ENCODE peak calls at places on chromosomes 6 and 20, in eight cellular contexts. R is brain microvascular endothelial cell, E is HCT116, K is DND-41, X is epithelial cell of esophagus, L is endodermal cell, N is HFF-Myc, U is AG04450. P is an unnamed sample.

GRCh38 chr6:28648035-28648877 is 122.6 kb downstream of the GPX5 start:
- DNase-seq in L (peak), U (peak), K (peak), E (peak), N (peak), X (peak), R (peak), P (peak)

GRCh38 chr6:12327391-12327790 is 37.2 kb downstream of the EDN1 start:
- DNase-seq in U (no peak), K (no peak), E (no peak), N (no peak), X (peak), L (no peak), R (no peak), P (peak)

GRCh38 chr6:152078804-152079203 is 271.3 kb downstream of the ESR1 start:
- DNase-seq in L (peak), R (no peak), N (no peak), K (no peak), E (no peak), X (no peak), U (no peak), P (no peak)

GRCh38 chr6:1325471-1326309 is 13.8 kb downstream of the FOXQ1 start:
- DNase-seq in E (peak), U (peak), N (peak), R (peak), L (no peak), X (peak), K (no peak), P (peak)

GRCh38 chr6:15504581-15505350 is 158.1 kb downstream of the DTNBP1 start:
- DNase-seq in U (peak), R (peak), L (no peak), K (no peak), N (peak), E (no peak), X (peak), P (peak)

GRCh38 chr20:23647346-23647745 is 9.6 kb upstream of the CST3 start:
- DNase-seq in U (no peak), K (no peak), E (no peak), L (peak), X (no peak), N (no peak), R (no peak), P (no peak)

GRCh38 chr6:143515766-143516355 is 4.3 kb upstream of the FUCA2 start:
- DNase-seq in R (no peak), E (no peak), U (no peak), K (no peak), X (no peak), L (no peak), N (no peak), P (no peak)

GRCh38 chr6:3250278-3250677 is 8.5 kb upstream of the PSMG4 start:
- DNase-seq in L (no peak), K (no peak), E (no peak), U (peak), R (no peak), N (no peak), X (no peak), P (no peak)

GRCh38 chr6:45441811-45442453 is 64.2 kb upstream of the SUPT3H start:
- DNase-seq in E (no peak), U (no peak), N (no peak), K (no peak), R (no peak), X (no peak), L (no peak), P (no peak)

GRCh38 chr20:8757146-8757545 is 311.7 kb upstream of the PLCB4 start:
- DNase-seq in E (no peak), N (peak), U (peak), R (peak), K (no peak), L (no peak), X (no peak), P (no peak)

GRCh38 chr6:170066679-170067078 is 224.2 kb downstream of the DLL1 start:
- DNase-seq in N (no peak), R (no peak), E (no peak), X (no peak), K (no peak), U (no peak), L (peak), P (no peak)

GRCh38 chr6:70834520-70834919 is 122.3 kb downstream of the B3GAT2 start:
- DNase-seq in U (peak), X (peak), R (peak), E (no peak), N (no peak), L (no peak), K (no peak), P (no peak)

GRCh38 chr6:142566628-142567396 is 265.0 kb downstream of the ADGRG6 start:
- DNase-seq in N (peak), U (peak), X (peak), E (peak), L (peak), R (peak), K (peak), P (peak)

GRCh38 chr6:43799671-43800623 is 29.9 kb downstream of the VEGFA start:
- DNase-seq in L (no peak), R (no peak), U (no peak), N (no peak), K (peak), X (no peak), E (no peak), P (no peak)

GRCh38 chr6:116352515-116353471 is 18.0 kb upstream of the DSE start:
- DNase-seq in U (no peak), L (no peak), X (peak), R (no peak), N (no peak), K (no peak), E (no peak), P (no peak)

GRCh38 chr6:155371230-155371629 is 56.9 kb upstream of the TFB1M start:
- DNase-seq in L (no peak), R (no peak), U (no peak), X (no peak), N (no peak), E (no peak), K (no peak), P (peak)

GRCh38 chr6:169019727-169020491 is 233.7 kb downstream of the THBS2 start:
- DNase-seq in U (no peak), R (no peak), N (no peak), K (no peak), E (no peak), X (no peak), L (peak), P (no peak)

GRCh38 chr6:28354688-28355554 is 5.2 kb downstream of the ZKSCAN3 start:
- DNase-seq in X (no peak), R (no peak), L (no peak), E (no peak), U (no peak), K (no peak), N (no peak), P (no peak)

GRCh38 chr6:43089467-43089866 is 13.4 kb downstream of the PTK7 start:
- DNase-seq in N (no peak), R (no peak), X (no peak), L (peak), K (no peak), U (no peak), E (no peak), P (no peak)

GRCh38 chr20:10580700-10581099 is 93.1 kb downstream of the JAG1 start:
- DNase-seq in U (no peak), K (no peak), R (no peak), N (no peak), X (peak), E (no peak), L (no peak), P (peak)

GRCh38 chr6:108453601-108454157 is 107.0 kb upstream of the FOXO3 start:
- DNase-seq in E (no peak), K (peak), L (no peak), X (peak), N (no peak), R (peak), U (peak), P (no peak)

GRCh38 chr20:49446808-49447207 is 35.7 kb downstream of the KCNB1 start:
- DNase-seq in N (no peak), K (no peak), R (no peak), E (no peak), X (no peak), L (peak), U (no peak), P (no peak)

GRCh38 chr6:125271486-125272159 is 30.1 kb downstream of the HDDC2 start:
- DNase-seq in R (no peak), X (no peak), U (no peak), E (no peak), K (no peak), N (no peak), L (no peak), P (no peak)

GRCh38 chr20:32635764-32636163 is 38.0 kb downstream of the C20orf203 start:
- DNase-seq in U (no peak), R (peak), X (no peak), E (no peak), K (no peak), N (no peak), L (peak), P (no peak)

GRCh38 chr6:72787521-72788031 is 165.7 kb downstream of the KCNQ5 start:
- DNase-seq in K (no peak), N (peak), E (no peak), L (peak), R (peak), U (peak), X (peak), P (peak)

GRCh38 chr6:132204606-132205005 is 196.7 kb downstream of the MOXD1 start:
- DNase-seq in E (no peak), X (no peak), N (no peak), K (no peak), L (no peak), U (no peak), R (no peak), P (no peak)

GRCh38 chr6:53199156-53199555 is 50.5 kb upstream of the GCM1 start:
- DNase-seq in R (no peak), X (no peak), U (no peak), L (no peak), N (no peak), K (no peak), E (no peak), P (no peak)

GRCh38 chr20:49790077-49790798 is 22.4 kb upstream of the SLC9A8 start:
- DNase-seq in K (no peak), E (no peak), N (no peak), U (peak), R (peak), L (peak), X (peak), P (no peak)

GRCh38 chr6:11271637-11272036 is 39.2 kb upstream of the NEDD9 start:
- DNase-seq in K (no peak), X (no peak), L (no peak), U (peak), E (no peak), R (no peak), N (peak), P (no peak)

GRCh38 chr6:167851349-167851952 is 24.7 kb downstream of the AFDN start:
- DNase-seq in R (no peak), X (peak), U (no peak), N (no peak), E (no peak), K (no peak), L (no peak), P (no peak)

GRCh38 chr6:169957351-169957963 is 206.0 kb downstream of the ERMARD start:
- DNase-seq in L (peak), N (no peak), E (no peak), K (no peak), X (no peak), R (no peak), U (no peak), P (no peak)

GRCh38 chr6:105894556-105894955 is 191.6 kb upstream of the PRDM1 start:
- DNase-seq in R (no peak), X (peak), K (no peak), N (no peak), U (no peak), E (no peak), L (no peak), P (peak)

GRCh38 chr6:114569643-114570042 is 226.8 kb upstream of the HS3ST5 start:
- DNase-seq in U (no peak), E (no peak), K (no peak), R (no peak), L (peak), N (no peak), X (no peak), P (no peak)
- TF ChIP-seq CTCF in U (no peak), E (no peak), K (no peak), R (no peak), L (peak), N (no peak), X (no peak), P (no peak)

DNA sequence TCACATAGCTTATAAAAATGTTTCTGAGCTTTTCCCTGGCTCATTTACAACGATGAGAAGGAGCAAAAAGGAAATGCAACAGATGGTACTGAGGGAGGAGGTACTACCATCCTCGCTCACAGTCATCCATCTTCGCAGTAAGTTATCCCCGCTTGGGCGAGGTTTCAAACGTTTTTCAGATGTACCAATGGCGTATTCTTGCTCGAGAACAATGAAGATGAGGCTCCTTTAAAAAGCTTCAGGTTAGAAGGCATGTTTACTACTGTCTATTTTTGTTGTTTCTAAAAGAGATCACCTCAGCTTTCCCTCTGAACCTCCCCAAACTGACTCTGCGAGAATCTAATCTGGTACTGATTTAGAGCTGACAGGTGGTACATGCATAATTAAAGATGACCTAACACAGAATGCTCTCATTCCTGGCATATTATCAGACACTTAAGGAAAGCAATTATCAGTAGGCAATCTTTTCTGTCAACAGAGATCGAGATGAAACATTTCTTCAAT is 178.7 kb downstream of the GJA10 start:
- DNase-seq in U (no peak), L (no peak), N (no peak), X (no peak), K (no peak), E (no peak), R (no peak), P (no peak)
- TF ChIP-seq CTCF in U (no peak), L (no peak), N (no peak), X (no peak), K (no peak), E (no peak), R (no peak), P (no peak)

GRCh38 chr20:40966516-40967185 is 62.0 kb upstream of the TOP1 start:
- DNase-seq in K (no peak), U (no peak), E (no peak), N (no peak), L (no peak), X (no peak), R (no peak), P (no peak)

GRCh38 chr20:40966103-40966502 is 62.5 kb upstream of the TOP1 start:
- DNase-seq in E (no peak), L (peak), X (no peak), R (no peak), K (peak), U (no peak), N (no peak), P (no peak)

GRCh38 chr20:40965671-40966070 is 63.0 kb upstream of the TOP1 start:
- DNase-seq in U (no peak), R (no peak), E (no peak), K (no peak), N (no peak), X (no peak), L (no peak), P (no peak)

GRCh38 chr20:40970218-40970617 is 58.4 kb upstream of the TOP1 start:
- DNase-seq in N (no peak), R (no peak), L (peak), X (no peak), U (no peak), E (no peak), K (no peak), P (no peak)
- TF ChIP-seq CTCF in N (peak), R (peak), L (peak), X (peak), U (peak), E (no peak), K (no peak), P (no peak)

GRCh38 chr20:57148266-57148665 is 118.2 kb downstream of the BMP7 start:
- DNase-seq in U (no peak), R (no peak), K (no peak), L (no peak), X (no peak), E (no peak), N (no peak), P (no peak)

GRCh38 chr20:57147185-57147584 is 119.3 kb downstream of the BMP7 start:
- DNase-seq in K (no peak), X (no peak), U (no peak), R (no peak), E (no peak), L (no peak), N (no peak), P (no peak)

GRCh38 chr20:57146155-57146554 is 120.3 kb downstream of the BMP7 start:
- DNase-seq in L (no peak), N (no peak), X (no peak), K (no peak), E (no peak), R (no peak), U (no peak), P (no peak)

GRCh38 chr20:57153238-57153905 is 113.1 kb downstream of the BMP7 start:
- DNase-seq in X (no peak), U (no peak), N (no peak), R (no peak), L (no peak), K (no peak), E (no peak), P (no peak)

DNA sequence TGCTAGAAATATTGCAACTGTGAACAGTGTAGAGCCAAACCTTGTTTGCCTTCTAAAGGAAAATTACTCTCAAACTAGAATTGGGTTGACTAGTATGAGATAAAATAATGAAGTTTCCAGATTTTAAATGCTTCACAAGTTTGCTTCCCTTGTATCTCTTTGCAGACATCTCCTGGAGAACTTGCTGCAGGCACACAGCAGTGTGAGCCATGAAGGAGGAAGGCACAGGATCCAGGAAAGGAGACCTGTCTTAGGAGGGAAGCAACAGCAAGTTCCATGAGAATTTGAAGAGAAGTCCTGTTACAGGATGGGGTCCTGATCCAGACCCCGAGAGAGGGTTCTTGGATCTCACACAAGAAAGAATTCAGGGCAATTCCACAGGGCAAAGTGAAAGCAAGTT is 115.9 kb downstream of the BMP7 start:
- DNase-seq in R (no peak), X (no peak), U (no peak), L (no peak), K (no peak), E (no peak), N (no peak), P (no peak)
- TF ChIP-seq CTCF in R (no peak), X (no peak), U (no peak), L (no peak), K (no peak), E (no peak), N (no peak), P (no peak)

DNA sequence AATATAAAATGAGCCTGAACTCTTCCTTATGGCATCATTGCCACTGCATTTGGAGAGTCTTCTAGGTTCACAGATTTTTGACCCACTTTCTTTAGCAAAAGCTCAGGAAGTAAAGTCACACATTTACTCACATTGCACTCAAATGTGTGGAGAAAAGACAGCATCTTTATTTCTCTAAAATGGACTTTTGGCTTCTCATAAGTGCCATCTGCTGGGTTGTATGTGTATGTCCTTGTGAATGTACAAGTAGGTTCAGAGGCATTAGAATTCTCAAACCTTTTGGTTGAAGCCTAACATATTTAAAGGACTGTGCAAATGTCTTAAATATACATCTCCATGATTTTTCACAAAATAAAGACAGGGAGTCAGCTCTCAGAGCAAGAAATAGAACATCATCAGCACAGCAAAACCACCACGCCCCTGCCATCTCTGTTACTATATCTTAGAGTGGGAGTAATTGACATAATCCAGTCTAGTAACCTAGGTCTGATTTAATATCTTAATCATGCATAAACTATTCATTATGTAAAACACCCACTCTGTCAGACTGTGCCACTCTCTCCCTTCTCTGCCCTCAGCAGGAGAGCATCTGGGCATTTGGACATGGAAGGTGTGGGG is 42.2 kb upstream of the SPTLC3 start:
- DNase-seq in X (peak), K (no peak), E (no peak), L (no peak), U (peak), R (peak), N (peak), P (no peak)
- TF ChIP-seq CTCF in X (peak), K (peak), E (no peak), L (peak), U (peak), R (peak), N (peak), P (peak)

P was measured in foreskin keratinocyte.